ENCODE peak calls at places on chromosomes 2 and 18, in eight cellular contexts. G is colonic mucosa, S is endodermal cell, V is body of pancreas, A is cardiac muscle cell, E is Caco-2, Q is mesendoderm, O is tibial nerve. I is an unnamed sample. For H3K4me1, the result is how much of the 10 kb centered on the place peaks cover.

GRCh38 chr2:33005057-33005456 is 58.3 kb downstream of the LTBP1 start:
- DNase-seq in G (no peak), S (no peak), V (peak), A (no peak), E (no peak), Q (no peak), O (no peak), I (no peak)

GRCh38 chr2:235535423-235536130 is 41.7 kb downstream of the AGAP1 start:
- DNase-seq in G (no peak), S (no peak), V (no peak), A (no peak), E (no peak), Q (no peak), O (no peak), I (no peak)

GRCh38 chr2:128603411-128603924 is 284.8 kb upstream of the HS6ST1 start:
- DNase-seq in G (no peak), S (no peak), V (no peak), A (no peak), E (no peak), Q (no peak), O (peak), I (no peak)

GRCh38 chr2:187976259-187976658 is 315.4 kb upstream of the GULP1 start:
- DNase-seq in G (no peak), S (no peak), V (no peak), A (no peak), E (no peak), Q (no peak), O (no peak), I (no peak)

GRCh38 chr18:41144444-41144843 is 810.6 kb upstream of the PIK3C3 start:
- DNase-seq in G (no peak), S (no peak), V (no peak), A (no peak), E (no peak), Q (no peak), O (no peak), I (no peak)

GRCh38 chr2:238922435-238922834 is 74.5 kb downstream of the TWIST2 start:
- DNase-seq in G (no peak), S (no peak), V (no peak), A (no peak), E (no peak), Q (no peak), O (no peak), I (no peak)

GRCh38 chr2:236517463-236518077 is 52.1 kb upstream of the ACKR3 start:
- DNase-seq in G (no peak), S (no peak), V (no peak), A (no peak), E (no peak), Q (no peak), O (no peak), I (no peak)

GRCh38 chr2:31255911-31256571 is 22.1 kb downstream of the EHD3 start:
- DNase-seq in G (no peak), S (no peak), V (no peak), A (no peak), E (no peak), Q (no peak), O (no peak), I (no peak)

GRCh38 chr18:47999801-48000248 is 69.4 kb upstream of the SMAD2 start:
- DNase-seq in G (no peak), S (no peak), V (no peak), A (no peak), E (no peak), Q (no peak), O (no peak), I (peak)

GRCh38 chr2:238425979-238426567 is 654 bp upstream of the ASB1 start:
- DNase-seq in G (no peak), S (no peak), V (peak), A (peak), E (no peak), Q (peak), O (no peak), I (peak)

GRCh38 chr2:109437325-109438090 is 176.3 kb downstream of the SEPTIN10 start:
- DNase-seq in G (no peak), S (no peak), V (no peak), A (no peak), E (no peak), Q (no peak), O (no peak), I (no peak)

GRCh38 chr2:160943429-160943828 is 216.8 kb upstream of the TANK start:
- DNase-seq in G (no peak), S (no peak), V (no peak), A (no peak), E (no peak), Q (no peak), O (no peak), I (no peak)

GRCh38 chr2:168060956-168061750 is 186.2 kb downstream of the STK39 start:
- DNase-seq in G (no peak), S (no peak), V (no peak), A (no peak), E (no peak), Q (no peak), O (no peak), I (no peak)

GRCh38 chr2:45857848-45858520 is 206.5 kb downstream of the PRKCE start:
- DNase-seq in G (no peak), S (no peak), V (peak), A (no peak), E (no peak), Q (no peak), O (no peak), I (no peak)
- H3K4me1 ChIP-seq in G (under half), S (under half), V (under half), A (under half), E (under half), Q (under half), O (under half), I (under half)

GRCh38 chr2:97734061-97734912 is 20.9 kb downstream of the ZAP70 start:
- DNase-seq in G (no peak), S (no peak), V (no peak), A (no peak), E (no peak), Q (no peak), O (no peak), I (no peak)

GRCh38 chr2:97731274-97732050 is 18.1 kb downstream of the ZAP70 start:
- DNase-seq in G (no peak), S (no peak), V (no peak), A (no peak), E (no peak), Q (no peak), O (no peak), I (no peak)

GRCh38 chr2:97730245-97730644 is 16.9 kb downstream of the ZAP70 start:
- DNase-seq in G (no peak), S (no peak), V (no peak), A (no peak), E (no peak), Q (no peak), O (no peak), I (no peak)

GRCh38 chr2:97733341-97734035 is 20.1 kb downstream of the ZAP70 start:
- DNase-seq in G (no peak), S (no peak), V (no peak), A (no peak), E (no peak), Q (no peak), O (no peak), I (no peak)

DNA sequence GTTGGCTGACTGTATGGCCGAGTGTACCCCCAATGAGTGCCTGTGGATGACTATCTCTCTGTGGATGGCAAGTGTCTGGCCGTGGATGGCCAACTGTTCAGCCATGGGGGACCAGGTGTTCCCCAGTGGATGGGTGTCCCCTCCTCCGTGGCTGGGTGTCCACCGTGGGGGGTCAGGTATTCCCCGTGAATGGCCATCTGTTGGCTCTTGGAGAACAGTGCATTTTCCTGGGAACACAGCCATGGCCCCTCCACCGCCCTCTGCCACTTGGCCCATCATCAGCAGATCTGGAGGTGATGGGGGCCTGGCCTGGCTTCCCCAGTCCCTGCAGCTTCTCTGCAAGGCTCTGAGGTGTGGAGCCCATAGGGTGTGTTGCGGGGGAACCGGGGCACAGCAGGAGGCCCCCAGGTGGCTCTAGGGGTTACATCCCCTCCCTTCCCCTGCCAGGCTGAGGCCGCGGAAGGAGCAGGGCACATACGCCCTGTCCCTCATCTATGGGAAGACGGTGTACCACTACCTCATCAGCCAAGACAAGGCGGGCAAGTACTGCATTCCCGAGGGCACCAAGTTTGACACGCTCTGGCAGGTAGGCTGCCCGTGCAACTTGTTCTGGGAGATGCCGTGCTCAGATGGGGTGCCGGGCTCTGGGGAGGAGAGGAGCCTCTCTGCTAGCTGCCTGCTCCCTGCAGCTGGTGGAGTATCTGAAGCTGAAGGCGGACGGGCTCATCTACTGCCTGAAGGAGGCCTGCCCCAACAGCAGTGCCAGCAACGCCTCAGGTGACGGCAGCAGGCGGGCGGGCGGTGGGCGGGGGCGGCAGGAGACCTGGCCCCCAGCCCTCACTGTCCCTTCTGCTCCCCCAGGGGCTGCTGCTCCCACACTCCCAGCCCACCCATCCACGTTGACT is 19.3 kb downstream of the ZAP70 start:
- DNase-seq in G (no peak), S (no peak), V (no peak), A (no peak), E (no peak), Q (no peak), O (no peak), I (no peak)
- H3K4me1 ChIP-seq in G (under half), S (under half), V (under half), A (under half), E (under half), Q (under half), O (under half), I (under half)

GRCh38 chr2:140775426-140775825 is 1355.4 kb downstream of the LRP1B start:
- DNase-seq in G (no peak), S (no peak), V (no peak), A (no peak), E (no peak), Q (no peak), O (no peak), I (no peak)

GRCh38 chr2:140770645-140771044 is 1360.2 kb downstream of the LRP1B start:
- DNase-seq in G (no peak), S (no peak), V (no peak), A (no peak), E (no peak), Q (no peak), O (no peak), I (no peak)
- H3K4me1 ChIP-seq in G (under half), S (under half), V (under half), A (under half), E (under half), Q (under half), O (under half), I (under half)

GRCh38 chr2:159134979-159135378 is 151.5 kb downstream of the WDSUB1 start:
- DNase-seq in G (no peak), S (no peak), V (no peak), A (no peak), E (no peak), Q (no peak), O (no peak), I (no peak)
- H3K4me1 ChIP-seq in G (under half), S (under half), V (under half), A (half or more), E (under half), Q (under half), O (under half), I (under half)

GRCh38 chr2:231297108-231297908 is 98.2 kb upstream of the B3GNT7 start:
- DNase-seq in G (peak), S (peak), V (peak), A (peak), E (peak), Q (peak), O (no peak), I (peak)
- H3K4me1 ChIP-seq in G (under half), S (under half), V (under half), A (under half), E (under half), Q (under half), O (under half), I (under half)

I was measured in testis.